ENCODE peak calls at places on chromosome 13, in six cellular contexts. One of them, this sample, is unnamed.
A peak's percentile ranks its signal among the peaks of the same experiment; 100 is the strongest.

GRCh38 chr13:64723735-64724134 is 2506.4 kb downstream of the PCDH9 start:
- DNase-seq in HepG2: peak; percentile 62
- DNase-seq in SK-N-SH: peak; percentile 51
- DNase-seq in GM12878: no peak
- DNase-seq in HCT116: peak; percentile 80
- DNase-seq in H1: no peak
- DNase-seq in this sample: peak; percentile 81

GRCh38 chr13:75748874-75749273 is 112.7 kb downstream of the LMO7 start:
- DNase-seq in GM12878: no peak
- DNase-seq in H1: no peak
- DNase-seq in SK-N-SH: no peak
- DNase-seq in HepG2: no peak
- DNase-seq in HCT116: no peak
- DNase-seq in this sample: no peak

GRCh38 chr13:73657821-73658540 is 476.2 kb downstream of the KLF12 start:
- DNase-seq in GM12878: no peak
- DNase-seq in HepG2: no peak
- DNase-seq in H1: no peak
- DNase-seq in SK-N-SH: no peak
- DNase-seq in HCT116: no peak
- DNase-seq in this sample: no peak

GRCh38 chr13:43874512-43875092 is 4.9 kb downstream of the CCDC122 start:
- DNase-seq in HepG2: no peak
- DNase-seq in H1: no peak
- DNase-seq in SK-N-SH: peak; percentile 11
- DNase-seq in HCT116: no peak
- DNase-seq in GM12878: no peak
- DNase-seq in this sample: no peak

GRCh38 chr13:61908906-61909305 is 493.3 kb upstream of the PCDH20 start:
- DNase-seq in H1: no peak
- DNase-seq in HCT116: no peak
- DNase-seq in HepG2: no peak
- DNase-seq in GM12878: no peak
- DNase-seq in SK-N-SH: no peak
- DNase-seq in this sample: no peak

GRCh38 chr13:110869805-110870706 is 44.8 kb downstream of the ANKRD10 start:
- DNase-seq in HCT116: peak; percentile 99
- DNase-seq in GM12878: no peak
- DNase-seq in H1: peak; percentile 59
- DNase-seq in SK-N-SH: peak; percentile 58
- DNase-seq in HepG2: peak; percentile 89
- DNase-seq in this sample: peak; percentile 95

GRCh38 chr13:33542309-33543088 is 256.9 kb upstream of the STARD13 start:
- DNase-seq in SK-N-SH: peak; percentile 93
- DNase-seq in HepG2: peak; percentile 96
- DNase-seq in H1: peak; percentile 95
- DNase-seq in GM12878: peak; percentile 94
- DNase-seq in HCT116: peak; percentile 97
- DNase-seq in this sample: peak; percentile 82

GRCh38 chr13:44814144-44814543 is 175.1 kb downstream of the NUFIP1 start:
- DNase-seq in H1: no peak
- DNase-seq in HCT116: no peak
- DNase-seq in HepG2: no peak
- DNase-seq in GM12878: no peak
- DNase-seq in SK-N-SH: no peak
- DNase-seq in this sample: no peak

GRCh38 chr13:66503890-66504289 is 726.2 kb downstream of the PCDH9 start:
- DNase-seq in HCT116: no peak
- DNase-seq in H1: no peak
- DNase-seq in HepG2: no peak
- DNase-seq in SK-N-SH: no peak
- DNase-seq in GM12878: no peak
- DNase-seq in this sample: no peak

GRCh38 chr13:113754691-113755090 is 4.3 kb upstream of the TMEM255B start:
- DNase-seq in GM12878: no peak
- DNase-seq in H1: no peak
- DNase-seq in SK-N-SH: no peak
- DNase-seq in HCT116: no peak
- DNase-seq in HepG2: no peak
- DNase-seq in this sample: no peak

DNA sequence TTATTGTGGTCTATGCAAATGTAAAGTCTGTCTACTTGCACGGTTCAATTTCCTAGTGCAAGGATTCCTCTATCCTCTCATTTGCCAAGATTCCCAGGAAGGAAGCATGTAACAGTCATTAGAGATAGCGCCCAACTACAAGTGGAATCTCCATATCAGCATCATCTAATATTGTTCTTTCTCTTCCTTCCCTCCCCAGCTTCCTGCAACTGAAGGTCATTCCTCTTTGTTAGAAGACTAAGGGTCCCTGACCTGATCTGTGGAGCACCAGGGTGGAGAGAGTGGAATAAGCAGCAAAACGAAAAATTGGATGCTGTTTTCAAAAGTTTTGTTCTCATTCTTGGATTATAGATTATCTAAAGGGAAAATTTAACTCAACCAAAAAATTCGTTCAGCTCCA is 714.0 kb downstream of the DIAPH3 start:
- DNase-seq in HCT116: no peak
- DNase-seq in SK-N-SH: no peak
- DNase-seq in HepG2: no peak
- DNase-seq in H1: no peak
- DNase-seq in GM12878: no peak
- DNase-seq in this sample: no peak
- TF ChIP-seq POLR2AphosphoS5 in HCT116: no peak
- TF ChIP-seq POLR2AphosphoS5 in SK-N-SH: no peak
- TF ChIP-seq POLR2AphosphoS5 in HepG2: no peak
- TF ChIP-seq POLR2AphosphoS5 in H1: no peak
- TF ChIP-seq POLR2AphosphoS5 in GM12878: no peak
- TF ChIP-seq POLR2AphosphoS5 in this sample: no peak

DNA sequence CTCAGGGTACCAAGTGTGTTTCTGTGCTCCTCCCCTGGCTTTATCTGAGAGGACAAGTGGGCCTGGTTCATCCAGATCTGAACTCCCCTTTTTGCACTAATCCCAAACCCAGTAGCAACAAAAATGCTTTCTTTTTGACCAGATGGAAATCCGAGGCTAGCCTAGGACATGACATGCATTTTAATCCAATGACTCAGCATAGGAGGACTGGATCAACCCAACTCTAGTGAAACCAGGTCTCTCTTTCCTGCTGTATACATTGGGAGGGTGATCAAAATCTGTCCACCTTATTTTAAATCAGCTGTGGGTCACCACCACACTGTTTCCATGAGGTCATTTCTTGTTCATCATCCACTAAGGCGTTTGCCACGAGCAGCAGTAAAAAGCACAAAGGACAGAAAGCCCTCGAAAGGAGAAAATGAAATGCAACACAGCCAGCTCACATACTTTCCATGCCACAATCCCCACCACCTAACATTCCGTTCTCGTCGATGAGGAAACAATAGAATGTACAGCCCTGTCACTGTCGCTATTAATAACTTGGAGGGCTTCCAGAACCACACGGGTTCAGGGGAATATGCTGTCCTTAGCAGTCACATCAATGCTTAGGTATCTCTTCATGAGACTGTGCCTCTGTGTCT is 543.0 kb downstream of the IRS2 start:
- DNase-seq in GM12878: no peak
- DNase-seq in H1: no peak
- DNase-seq in SK-N-SH: no peak
- DNase-seq in HepG2: no peak
- DNase-seq in HCT116: peak; percentile 85
- DNase-seq in this sample: no peak
- TF ChIP-seq SIN3A in GM12878: no peak
- TF ChIP-seq SIN3A in H1: no peak
- TF ChIP-seq SIN3A in SK-N-SH: no peak
- TF ChIP-seq SIN3A in HepG2: no peak
- TF ChIP-seq SIN3A in HCT116: no peak
- TF ChIP-seq SIN3A in this sample: no peak

DNA sequence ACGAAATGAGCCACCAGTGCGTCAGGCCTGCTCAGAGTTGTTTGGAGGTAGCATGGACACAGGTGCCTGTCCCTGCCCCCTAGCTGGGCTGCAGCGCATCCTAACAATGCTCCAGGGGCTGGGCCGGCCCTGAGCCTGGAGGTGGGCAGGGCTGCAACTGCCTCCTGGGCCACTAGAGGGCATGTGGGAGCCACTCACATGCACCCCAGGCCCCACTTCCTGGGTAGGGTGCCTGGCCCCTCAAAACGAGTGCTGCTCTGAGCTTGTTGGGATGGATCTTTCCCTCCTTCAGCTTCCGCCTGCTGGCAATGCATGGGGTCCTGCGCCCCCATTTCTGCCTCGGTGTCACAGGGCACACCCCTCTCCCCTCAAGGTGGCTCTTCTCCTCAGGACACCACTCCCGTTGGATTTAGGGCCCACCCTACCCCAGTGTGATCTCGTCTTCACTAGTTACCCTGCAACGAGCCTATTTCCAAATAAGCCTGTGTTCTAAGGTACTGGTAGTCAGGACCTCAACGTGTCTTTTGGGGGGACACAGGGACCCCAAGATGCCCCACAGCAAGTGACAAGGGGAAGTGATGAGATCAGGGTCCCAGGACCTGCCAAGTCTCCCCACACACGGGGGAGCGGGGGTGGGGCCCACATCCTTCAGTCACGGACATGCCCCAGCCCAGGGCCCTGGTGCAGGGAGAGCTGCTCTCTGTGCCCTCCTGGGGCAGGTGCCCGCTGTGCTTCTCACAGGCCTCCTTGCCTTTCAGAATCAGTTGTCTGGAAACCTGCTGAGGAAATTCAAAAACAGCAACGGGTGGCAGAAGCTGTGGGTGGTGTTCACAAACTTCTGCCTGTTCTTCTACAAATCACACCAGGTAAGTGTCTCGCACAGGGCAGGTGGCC is 131.3 kb downstream of the STK24 start:
- DNase-seq in HCT116: peak; percentile 41
- DNase-seq in SK-N-SH: peak; percentile 92
- DNase-seq in H1: peak; percentile 96
- DNase-seq in HepG2: peak; percentile 42
- DNase-seq in GM12878: peak; percentile 17
- DNase-seq in this sample: no peak
- TF ChIP-seq POLR2AphosphoS5 in HCT116: no peak
- TF ChIP-seq POLR2AphosphoS5 in SK-N-SH: no peak
- TF ChIP-seq POLR2AphosphoS5 in H1: peak; percentile 71
- TF ChIP-seq POLR2AphosphoS5 in HepG2: peak; percentile 9
- TF ChIP-seq POLR2AphosphoS5 in GM12878: no peak
- TF ChIP-seq POLR2AphosphoS5 in this sample: no peak

DNA sequence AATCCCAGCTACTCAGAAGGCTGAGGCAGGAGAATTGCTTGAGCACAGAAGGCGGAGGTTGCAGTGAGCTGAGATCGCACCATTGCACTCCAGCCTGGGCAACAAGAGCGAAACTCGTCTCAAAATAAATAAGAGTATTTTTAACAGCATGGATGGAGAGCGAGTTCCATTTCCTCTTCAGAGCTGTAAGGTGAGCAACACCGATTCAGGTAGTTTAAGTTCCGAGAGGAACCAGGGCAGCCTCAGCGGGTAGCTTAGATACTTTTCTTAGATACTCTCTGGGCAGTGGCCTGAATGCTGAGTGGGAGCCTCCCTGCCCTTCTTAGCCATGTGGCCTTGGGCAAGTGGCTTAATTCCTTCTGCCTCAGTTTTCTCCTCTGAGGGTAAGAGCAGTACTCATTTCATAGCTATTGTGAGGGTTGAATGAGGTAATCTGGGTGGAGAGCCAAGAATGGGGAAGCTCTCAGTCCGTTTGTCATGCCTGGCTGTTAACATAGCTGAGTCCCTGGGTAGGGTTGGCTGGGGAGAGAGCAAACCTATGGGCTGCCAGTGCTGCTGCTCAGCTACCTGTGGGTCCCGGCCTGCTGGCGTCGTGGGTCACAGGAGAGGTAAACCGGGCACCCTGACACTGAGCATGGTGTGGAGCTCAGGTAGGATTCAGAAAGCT is 4.1 kb downstream of the ATP11A start:
- DNase-seq in HCT116: no peak
- DNase-seq in GM12878: no peak
- DNase-seq in HepG2: no peak
- DNase-seq in SK-N-SH: no peak
- DNase-seq in H1: no peak
- DNase-seq in this sample: no peak
- TF ChIP-seq SIN3A in HCT116: no peak
- TF ChIP-seq SIN3A in GM12878: no peak
- TF ChIP-seq SIN3A in HepG2: no peak
- TF ChIP-seq SIN3A in SK-N-SH: no peak
- TF ChIP-seq SIN3A in H1: no peak
- TF ChIP-seq SIN3A in this sample: no peak

DNA sequence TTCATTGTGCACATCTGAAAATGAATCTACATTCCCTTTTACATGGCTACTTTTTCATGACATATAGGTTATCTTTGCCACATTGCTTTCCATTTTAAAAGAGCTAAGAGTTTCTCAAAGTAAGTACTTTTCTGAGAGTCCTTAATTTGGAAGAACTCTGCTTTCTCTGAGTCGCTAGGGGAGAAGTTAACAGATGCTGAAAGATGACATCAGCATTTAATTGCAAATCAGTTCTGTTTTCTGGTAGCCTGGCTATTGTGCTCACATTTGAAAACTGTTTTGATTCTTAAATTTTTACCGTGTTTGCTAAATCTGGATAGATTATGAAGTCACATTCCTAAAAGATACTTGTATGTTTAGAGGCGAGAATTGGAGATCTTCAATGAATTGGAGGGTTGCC is 107.7 kb upstream of the C1QTNF9B start:
- DNase-seq in HCT116: no peak
- DNase-seq in SK-N-SH: no peak
- DNase-seq in H1: no peak
- DNase-seq in HepG2: no peak
- DNase-seq in GM12878: no peak
- DNase-seq in this sample: no peak
- TF ChIP-seq POLR2AphosphoS5 in HCT116: no peak
- TF ChIP-seq POLR2AphosphoS5 in SK-N-SH: no peak
- TF ChIP-seq POLR2AphosphoS5 in H1: no peak
- TF ChIP-seq POLR2AphosphoS5 in HepG2: no peak
- TF ChIP-seq POLR2AphosphoS5 in GM12878: no peak
- TF ChIP-seq POLR2AphosphoS5 in this sample: no peak

This sample was measured in Panc1.